ENCODE peak calls at places on chromosomes 7 and 10, in eight cellular contexts. R is GM23338; T is neural progenitor cell; Z is left ventricle myocardium inferior; Q is upper lobe of right lung; S is heart left ventricle; G is CD8-positive, alpha-beta T cell; W is fibroblast of lung. C is an unnamed sample.

GRCh38 chr10:11146402-11147171 is 128.9 kb downstream of the CELF2 start:
- DNase-seq in R (no peak), T (no peak), W (no peak), G (no peak), S (no peak), Z (no peak), Q (no peak), C (no peak)

GRCh38 chr7:158386355-158386618 is 201.3 kb downstream of the PTPRN2 start:
- DNase-seq in Z (no peak), T (no peak), G (no peak), Q (no peak), S (no peak), R (no peak), W (no peak), C (no peak)

GRCh38 chr10:123150229-123150985 is 2.5 kb downstream of the HMX2 start:
- DNase-seq in G (no peak), Q (no peak), W (no peak), T (peak), R (no peak), Z (no peak), S (no peak), C (no peak)

GRCh38 chr7:108057951-108058391 is 55.0 kb upstream of the LAMB1 start:
- DNase-seq in S (no peak), R (no peak), Q (no peak), T (no peak), G (no peak), W (peak), Z (no peak), C (no peak)

GRCh38 chr10:69406302-69406811 is 10.4 kb downstream of the TACR2 start:
- DNase-seq in S (peak), T (no peak), W (no peak), G (no peak), Q (no peak), R (peak), Z (peak), C (no peak)

GRCh38 chr7:139999516-139999915 is 63.2 kb downstream of the PARP12 start:
- DNase-seq in Z (no peak), T (no peak), Q (no peak), G (no peak), R (no peak), W (no peak), S (no peak), C (no peak)

GRCh38 chr7:71272509-71273214 is 140.7 kb downstream of the GALNT17 start:
- DNase-seq in G (no peak), R (no peak), T (no peak), S (no peak), W (no peak), Z (no peak), Q (no peak), C (no peak)

GRCh38 chr7:157609932-157610640 is 273.3 kb downstream of the DNAJB6 start:
- DNase-seq in S (no peak), R (no peak), G (no peak), T (no peak), W (no peak), Z (no peak), Q (peak), C (no peak)

GRCh38 chr10:91054325-91054724 is 133.4 kb upstream of the ANKRD1 start:
- DNase-seq in Z (no peak), Q (no peak), R (no peak), T (peak), W (peak), S (no peak), G (no peak), C (no peak)

GRCh38 chr7:92835140-92835850 is 1.1 kb downstream of the CDK6 start:
- DNase-seq in T (peak), R (peak), Q (peak), S (peak), G (peak), W (peak), Z (peak), C (peak)

GRCh38 chr7:28442540-28443420 is 30.5 kb downstream of the CREB5 start:
- DNase-seq in S (no peak), Z (no peak), T (no peak), G (no peak), R (no peak), W (no peak), Q (no peak), C (no peak)

GRCh38 chr7:28804990-28805389 is 153.1 kb downstream of the TRIL start:
- DNase-seq in Q (no peak), S (no peak), G (no peak), Z (no peak), T (no peak), W (peak), R (no peak), C (no peak)

GRCh38 chr7:135204271-135204872 is 7.0 kb downstream of the WDR91 start:
- DNase-seq in R (no peak), W (peak), S (no peak), T (no peak), G (no peak), Q (no peak), Z (no peak), C (no peak)

GRCh38 chr10:11179231-11180105 is 161.8 kb downstream of the CELF2 start:
- DNase-seq in Q (no peak), S (no peak), G (peak), R (no peak), W (no peak), T (no peak), Z (no peak), C (no peak)

GRCh38 chr10:113108180-113108835 is 158.3 kb downstream of the TCF7L2 start:
- DNase-seq in W (no peak), R (peak), S (no peak), T (peak), Z (no peak), Q (peak), G (peak), C (no peak)

GRCh38 chr10:1057106-1057657 is 997 bp downstream of the WDR37 start:
- DNase-seq in R (peak), W (no peak), Z (peak), S (no peak), Q (no peak), T (peak), G (no peak), C (no peak)

GRCh38 chr10:17617031-17617911 is at the start of gene HACD1:
- DNase-seq in T (peak), R (peak), S (peak), Q (peak), G (peak), W (peak), Z (peak), C (peak)

GRCh38 chr10:61828034-61828433 is 73.5 kb upstream of the ARID5B start:
- DNase-seq in Q (no peak), T (no peak), Z (no peak), R (no peak), S (no peak), G (no peak), W (no peak), C (no peak)

GRCh38 chr10:97259119-97259518 is 33.3 kb downstream of the ARHGAP19 start:
- DNase-seq in Z (no peak), T (no peak), G (no peak), W (no peak), S (no peak), Q (no peak), R (no peak), C (no peak)
- H3K27ac ChIP-seq in Z (no peak), T (no peak), G (no peak), W (no peak), S (no peak), Q (no peak), R (no peak), C (no peak)

DNA sequence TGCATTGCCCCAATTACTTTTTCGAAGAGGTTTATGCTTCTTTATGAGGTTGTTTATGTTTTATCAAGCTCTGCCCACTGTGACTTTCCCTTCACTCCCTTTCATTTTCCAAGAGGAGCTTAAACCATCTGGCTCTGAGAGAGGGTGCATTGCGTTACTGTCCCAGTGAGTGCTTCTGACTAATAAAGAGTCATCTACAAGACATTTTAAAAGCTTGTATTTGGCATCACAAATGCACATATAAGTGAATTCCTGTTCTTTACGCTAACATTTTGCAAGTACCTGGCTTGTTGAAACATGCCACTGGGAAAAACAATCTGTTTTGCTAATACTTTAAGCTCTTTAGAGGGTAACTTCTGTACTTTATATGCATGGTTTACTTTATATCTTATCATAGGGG is 534.6 kb upstream of the POM121L12 start:
- DNase-seq in Q (no peak), R (no peak), T (no peak), G (no peak), Z (no peak), S (no peak), W (no peak), C (no peak)
- H3K4me3 ChIP-seq in Q (no peak), R (no peak), T (no peak), G (no peak), Z (no peak), S (no peak), W (no peak), C (no peak)

DNA sequence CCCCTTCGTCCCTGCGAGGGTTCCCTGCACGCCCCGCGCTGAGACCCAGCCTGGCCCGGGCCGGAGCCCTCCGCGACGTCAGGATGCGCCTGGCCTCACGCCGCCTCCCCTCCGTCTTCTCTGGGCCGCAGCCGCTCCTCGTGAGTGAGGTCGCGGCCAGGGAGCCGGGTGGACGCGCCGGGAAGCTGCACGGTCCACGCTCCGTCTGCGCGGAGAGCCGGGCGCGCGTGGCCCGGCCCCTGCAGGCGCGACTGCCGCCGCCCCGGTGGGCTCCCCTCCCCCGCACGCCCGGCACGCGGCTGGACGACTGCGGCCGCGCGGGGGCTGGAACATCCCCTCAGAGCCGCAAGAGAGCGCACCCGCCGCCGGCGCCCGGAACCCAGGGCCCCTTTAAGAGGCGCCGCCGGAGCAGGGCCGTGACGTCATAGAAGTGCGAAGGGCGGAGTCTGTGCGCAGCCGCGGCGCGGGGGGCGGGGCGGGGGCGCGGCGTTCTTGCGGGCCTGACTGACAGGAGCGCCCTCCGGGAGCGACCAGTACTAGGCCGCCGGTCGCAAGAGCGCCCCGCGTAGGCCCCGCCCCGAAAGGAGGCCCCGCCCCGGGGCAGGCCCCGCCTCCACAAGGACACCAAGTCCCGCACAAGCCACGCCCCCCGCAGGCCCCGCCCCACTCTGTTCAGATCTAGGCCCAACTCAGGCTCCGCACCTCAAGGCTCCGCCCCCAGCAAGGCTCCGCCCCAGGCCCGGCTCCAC is 449 bp upstream of the INPP5A start:
- DNase-seq in Q (peak), T (peak), Z (peak), W (peak), S (peak), G (peak), R (peak), C (peak)
- TF ChIP-seq CTCF in Q (peak), T (peak), Z (peak), W (peak), S (peak), G (peak), R (no peak), C (peak)

GRCh38 chr10:124624006-124624405 is 120.2 kb downstream of the FAM53B start:
- DNase-seq in T (no peak), W (no peak), G (no peak), Q (no peak), R (no peak), S (no peak), Z (no peak), C (no peak)
- H3K27ac ChIP-seq in T (no peak), W (no peak), G (no peak), Q (no peak), R (no peak), S (no peak), Z (peak), C (peak)

DNA sequence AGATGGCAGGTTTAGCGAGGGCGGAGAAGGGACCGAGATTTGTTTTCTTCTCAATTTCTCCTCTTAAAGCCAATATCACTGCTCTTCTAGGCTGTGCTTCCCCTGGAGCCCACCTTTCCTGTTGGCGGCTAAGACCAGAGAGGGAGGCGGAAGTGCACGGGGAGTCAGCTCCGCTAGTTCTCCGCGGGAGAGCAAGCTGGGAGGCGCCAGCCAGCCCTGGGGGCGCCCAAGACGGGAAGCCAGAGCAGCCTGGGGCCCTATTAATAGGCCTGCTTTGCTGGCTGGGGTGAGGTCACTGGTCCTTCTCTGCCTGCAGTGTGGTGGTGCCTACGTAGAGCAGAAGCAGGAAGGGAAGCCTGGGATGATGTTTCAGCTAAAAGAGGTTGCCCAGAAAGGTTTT is 61.6 kb downstream of the LSM5 start:
- DNase-seq in T (no peak), S (no peak), R (peak), Z (no peak), Q (no peak), W (no peak), G (no peak), C (no peak)
- H3K4me3 ChIP-seq in T (peak), S (no peak), R (peak), Z (no peak), Q (no peak), W (no peak), G (no peak), C (no peak)

GRCh38 chr10:66218258-66218657 is 707.6 kb upstream of the LRRTM3 start:
- DNase-seq in T (no peak), Z (no peak), W (no peak), S (no peak), R (no peak), G (no peak), Q (no peak), C (no peak)

GRCh38 chr10:66209025-66209424 is 716.8 kb upstream of the LRRTM3 start:
- DNase-seq in Q (no peak), S (no peak), T (no peak), G (no peak), Z (no peak), R (no peak), W (peak), C (no peak)

GRCh38 chr10:66215921-66216320 is 709.9 kb upstream of the LRRTM3 start:
- DNase-seq in R (no peak), T (no peak), Q (no peak), W (no peak), G (no peak), S (no peak), Z (no peak), C (no peak)

GRCh38 chr10:66218981-66219587 is 706.8 kb upstream of the LRRTM3 start:
- DNase-seq in T (no peak), G (no peak), Z (no peak), R (no peak), W (no peak), S (no peak), Q (no peak), C (no peak)

GRCh38 chr10:66215005-66215404 is 710.8 kb upstream of the LRRTM3 start:
- DNase-seq in G (no peak), R (peak), T (peak), Z (no peak), Q (no peak), S (no peak), W (no peak), C (no peak)
- TF ChIP-seq CTCF in G (no peak), R (peak), T (peak), Z (peak), Q (no peak), S (no peak), W (peak), C (no peak)

GRCh38 chr7:143042159-143042820 is 9.9 kb upstream of the OR6V1 start:
- DNase-seq in T (peak), Z (no peak), W (no peak), G (no peak), Q (no peak), S (no peak), R (peak), C (no peak)
- H3K27ac ChIP-seq in T (peak), Z (no peak), W (no peak), G (no peak), Q (no peak), S (no peak), R (no peak), C (no peak)

DNA sequence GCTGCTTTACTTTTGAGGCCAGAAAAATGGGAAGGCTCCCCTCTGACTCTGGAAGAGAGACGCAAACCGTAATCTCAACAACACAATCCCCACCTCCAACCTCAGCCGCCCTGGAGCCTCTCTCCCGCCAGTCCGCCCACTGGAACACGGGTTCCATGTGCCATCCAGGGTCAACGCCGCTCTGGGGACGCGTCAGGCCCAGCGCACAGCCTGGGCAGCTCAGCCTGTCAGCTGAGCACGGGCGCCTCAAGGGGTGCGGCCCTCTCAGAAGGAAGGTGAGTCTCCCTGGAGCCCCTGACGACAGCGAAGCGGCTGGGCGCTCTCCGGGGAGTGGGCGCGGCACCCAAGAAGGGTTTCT is 1.2 kb upstream of the SLC18A3 start:
- DNase-seq in R (peak), T (peak), S (no peak), W (no peak), Q (no peak), G (no peak), Z (no peak), C (no peak)
- H3K4me3 ChIP-seq in R (peak), T (peak), S (no peak), W (no peak), Q (no peak), G (no peak), Z (no peak), C (no peak)

GRCh38 chr10:100485336-100485735 is 22.5 kb downstream of the WNT8B start:
- DNase-seq in S (no peak), Z (no peak), G (no peak), R (peak), Q (no peak), T (peak), W (no peak), C (no peak)

GRCh38 chr10:100482181-100482833 is 19.5 kb downstream of the WNT8B start:
- DNase-seq in Q (peak), Z (peak), G (peak), S (peak), R (peak), W (peak), T (peak), C (peak)

GRCh38 chr10:100481462-100482081 is 18.8 kb downstream of the WNT8B start:
- DNase-seq in W (peak), Q (peak), Z (peak), S (peak), T (peak), R (peak), G (peak), C (peak)

GRCh38 chr10:100483876-100484666 is 21.3 kb downstream of the WNT8B start:
- DNase-seq in Z (no peak), T (no peak), G (no peak), S (no peak), W (no peak), Q (no peak), R (no peak), C (no peak)

DNA sequence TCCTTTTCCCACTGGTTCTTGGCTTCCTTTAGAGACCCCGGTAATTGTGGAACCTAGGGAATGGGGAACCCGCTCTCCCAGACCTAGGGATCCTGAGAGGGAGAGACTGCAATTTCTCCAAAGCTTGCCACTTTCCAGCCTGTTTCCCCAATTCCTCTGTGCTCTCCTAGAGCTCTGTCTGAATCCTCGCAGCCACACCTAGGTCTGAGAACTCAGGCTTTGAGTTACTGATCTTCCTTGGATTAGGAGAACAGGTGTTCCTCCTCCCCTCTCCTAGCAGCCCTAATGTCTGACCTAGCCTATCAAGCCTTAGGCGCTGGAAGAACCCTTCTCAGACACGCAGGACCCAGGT is 20.0 kb downstream of the WNT8B start:
- DNase-seq in T (no peak), Q (no peak), R (no peak), S (no peak), Z (no peak), W (no peak), G (no peak), C (no peak)
- TF ChIP-seq CTCF in T (no peak), Q (no peak), R (no peak), S (no peak), Z (no peak), W (no peak), G (peak), C (no peak)

GRCh38 chr10:27911645-27912044 is 87.2 kb downstream of the ODAD2 start:
- DNase-seq in W (peak), R (peak), T (peak), S (no peak), Z (no peak), G (no peak), Q (no peak), C (no peak)

GRCh38 chr10:27911006-27911405 is 87.9 kb downstream of the ODAD2 start:
- DNase-seq in Q (no peak), R (no peak), T (no peak), G (no peak), S (no peak), W (peak), Z (no peak), C (no peak)

GRCh38 chr10:27908231-27908630 is 90.6 kb downstream of the ODAD2 start:
- DNase-seq in W (no peak), G (no peak), Z (no peak), R (no peak), S (no peak), T (no peak), Q (no peak), C (no peak)

GRCh38 chr10:27914888-27915287 is 84.0 kb downstream of the ODAD2 start:
- DNase-seq in W (no peak), R (no peak), S (no peak), Z (no peak), G (no peak), T (no peak), Q (no peak), C (no peak)

DNA sequence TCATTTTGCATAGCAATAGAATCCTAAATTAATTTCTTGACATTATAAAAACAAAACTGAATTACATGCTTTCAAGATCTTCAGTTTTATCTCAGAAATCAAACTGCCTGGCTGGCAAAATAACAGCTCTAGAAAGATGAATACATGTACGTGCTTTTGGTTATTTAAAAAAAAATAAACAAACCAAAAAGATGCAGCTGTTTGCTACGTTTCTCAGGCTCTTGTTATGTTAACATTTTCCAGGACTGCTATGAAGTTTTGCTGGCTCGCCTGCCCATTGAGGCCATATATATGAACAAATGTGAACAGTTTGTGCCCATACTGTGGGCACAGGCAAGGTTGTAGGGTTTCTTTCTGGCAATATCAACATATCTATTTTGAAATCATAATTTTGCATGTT is 86.6 kb downstream of the ODAD2 start:
- DNase-seq in S (no peak), Q (no peak), R (no peak), W (peak), T (no peak), G (no peak), Z (no peak), C (no peak)
- H3K27ac ChIP-seq in S (no peak), Q (no peak), R (peak), W (no peak), T (no peak), G (no peak), Z (no peak), C (no peak)